ENCODE peak calls at places on chromosome 14, in four cellular contexts. T, U, Y and W are unnamed samples.

GRCh38 chr14:38261620-38262019 is 5.7 kb upstream of the CLEC14A start:
- DNase-seq in T (no peak), U (no peak), Y (no peak), W (no peak)

GRCh38 chr14:38127356-38127755 is 80.3 kb upstream of the SSTR1 start:
- DNase-seq in T (no peak), U (no peak), Y (no peak), W (no peak)

GRCh38 chr14:92409069-92409468 is 86.1 kb downstream of the SLC24A4 start:
- DNase-seq in T (no peak), U (no peak), Y (peak; percentile 53), W (no peak)

GRCh38 chr14:24817638-24818053 is 183.7 kb upstream of the GZMB start:
- DNase-seq in T (peak; percentile 45), U (no peak), Y (no peak), W (no peak)

GRCh38 chr14:68563256-68564131 is 229.4 kb downstream of the ZFP36L1 start:
- DNase-seq in T (no peak), U (no peak), Y (no peak), W (no peak)

GRCh38 chr14:60085085-60085484 is 6.6 kb upstream of the PCNX4 start:
- DNase-seq in T (no peak), U (no peak), Y (no peak), W (no peak)

GRCh38 chr14:103584326-103584915 is 21.7 kb downstream of the COA8 start:
- DNase-seq in T (no peak), U (no peak), Y (no peak), W (no peak)

GRCh38 chr14:54564799-54565235 is 2.1 kb upstream of the SAMD4A start:
- DNase-seq in T (no peak), U (no peak), Y (no peak), W (no peak)

GRCh38 chr14:87990687-87991086 is 2.3 kb downstream of the GALC start:
- DNase-seq in T (no peak), U (no peak), Y (no peak), W (no peak)

GRCh38 chr14:80387563-80387981 is 176.3 kb upstream of the DIO2 start:
- DNase-seq in T (no peak), U (no peak), Y (peak; percentile 15), W (no peak)

GRCh38 chr14:93797071-93797470 is 8.8 kb upstream of the PRIMA1 start:
- DNase-seq in T (no peak), U (no peak), Y (no peak), W (no peak)

GRCh38 chr14:92513966-92514843 is 624 bp downstream of the RIN3 start:
- DNase-seq in T (peak; percentile 22), U (peak; percentile 44), Y (no peak), W (peak; percentile 77)

GRCh38 chr14:21136024-21136423 is 19.8 kb downstream of the OR5AU1 start:
- DNase-seq in T (peak; percentile 19), U (no peak), Y (no peak), W (peak; percentile 68)

GRCh38 chr14:90624732-90625444 is 191.3 kb downstream of the TTC7B start:
- DNase-seq in T (peak; percentile 67), U (no peak), Y (no peak), W (peak; percentile 60)

GRCh38 chr14:74893614-74894091 is 11.9 kb downstream of the DLST start:
- DNase-seq in T (no peak), U (no peak), Y (no peak), W (no peak)

GRCh38 chr14:61193471-61193870 is 87.7 kb downstream of the TMEM30B start:
- DNase-seq in T (no peak), U (no peak), Y (no peak), W (no peak)